ENCODE peak calls at places on chromosomes 3 and 15, in eight cellular contexts. One of them, this sample, is unnamed. For H3K36me3, the result is how much of the 10 kb centered on the place peaks cover.

GRCh38 chr3:31295150-31295765 is 237.5 kb upstream of the STT3B start:
- DNase-seq in Peyer's patch: no peak
- DNase-seq in mammary epithelial cell: no peak
- DNase-seq in psoas muscle: no peak
- DNase-seq in PC-9: no peak
- DNase-seq in neuronal stem cell: no peak
- DNase-seq in pancreas: no peak
- DNase-seq in CD8-positive, alpha-beta T cell: no peak
- DNase-seq in this sample: no peak

GRCh38 chr3:41693799-41694198 is 268.1 kb downstream of the ULK4 start:
- DNase-seq in Peyer's patch: no peak
- DNase-seq in mammary epithelial cell: no peak
- DNase-seq in psoas muscle: no peak
- DNase-seq in PC-9: no peak
- DNase-seq in neuronal stem cell: no peak
- DNase-seq in pancreas: no peak
- DNase-seq in CD8-positive, alpha-beta T cell: no peak
- DNase-seq in this sample: no peak

GRCh38 chr3:143291826-143292447 is 172.4 kb downstream of the CHST2 start:
- DNase-seq in Peyer's patch: no peak
- DNase-seq in mammary epithelial cell: no peak
- DNase-seq in psoas muscle: no peak
- DNase-seq in PC-9: no peak
- DNase-seq in neuronal stem cell: no peak
- DNase-seq in pancreas: no peak
- DNase-seq in CD8-positive, alpha-beta T cell: no peak
- DNase-seq in this sample: no peak

GRCh38 chr3:82100378-82100777 is 338.9 kb upstream of the GBE1 start:
- DNase-seq in Peyer's patch: no peak
- DNase-seq in mammary epithelial cell: peak
- DNase-seq in psoas muscle: no peak
- DNase-seq in PC-9: no peak
- DNase-seq in neuronal stem cell: peak
- DNase-seq in pancreas: no peak
- DNase-seq in CD8-positive, alpha-beta T cell: no peak
- DNase-seq in this sample: no peak

GRCh38 chr3:64342940-64343691 is 117.8 kb upstream of the PRICKLE2 start:
- DNase-seq in Peyer's patch: no peak
- DNase-seq in mammary epithelial cell: peak
- DNase-seq in psoas muscle: no peak
- DNase-seq in PC-9: peak
- DNase-seq in neuronal stem cell: no peak
- DNase-seq in pancreas: no peak
- DNase-seq in CD8-positive, alpha-beta T cell: no peak
- DNase-seq in this sample: no peak

GRCh38 chr3:42839616-42840015 is 30.4 kb downstream of the ACKR2 start:
- DNase-seq in Peyer's patch: no peak
- DNase-seq in mammary epithelial cell: peak
- DNase-seq in psoas muscle: no peak
- DNase-seq in PC-9: peak
- DNase-seq in neuronal stem cell: peak
- DNase-seq in pancreas: peak
- DNase-seq in CD8-positive, alpha-beta T cell: no peak
- DNase-seq in this sample: peak

GRCh38 chr15:90557651-90558084 is 27.9 kb downstream of the CRTC3 start:
- DNase-seq in Peyer's patch: peak
- DNase-seq in mammary epithelial cell: no peak
- DNase-seq in psoas muscle: peak
- DNase-seq in PC-9: no peak
- DNase-seq in neuronal stem cell: no peak
- DNase-seq in pancreas: peak
- DNase-seq in CD8-positive, alpha-beta T cell: no peak
- DNase-seq in this sample: no peak

GRCh38 chr15:67024998-67025368 is 40.4 kb upstream of the SMAD3 start:
- DNase-seq in Peyer's patch: no peak
- DNase-seq in mammary epithelial cell: no peak
- DNase-seq in psoas muscle: no peak
- DNase-seq in PC-9: no peak
- DNase-seq in neuronal stem cell: no peak
- DNase-seq in pancreas: no peak
- DNase-seq in CD8-positive, alpha-beta T cell: no peak
- DNase-seq in this sample: no peak

GRCh38 chr15:58423858-58424608 is 7.8 kb upstream of the LIPC start:
- DNase-seq in Peyer's patch: no peak
- DNase-seq in mammary epithelial cell: no peak
- DNase-seq in psoas muscle: no peak
- DNase-seq in PC-9: no peak
- DNase-seq in neuronal stem cell: no peak
- DNase-seq in pancreas: no peak
- DNase-seq in CD8-positive, alpha-beta T cell: no peak
- DNase-seq in this sample: no peak

GRCh38 chr3:57559526-57559925 is 3.5 kb downstream of the PDE12 start:
- DNase-seq in Peyer's patch: no peak
- DNase-seq in mammary epithelial cell: no peak
- DNase-seq in psoas muscle: no peak
- DNase-seq in PC-9: no peak
- DNase-seq in neuronal stem cell: no peak
- DNase-seq in pancreas: no peak
- DNase-seq in CD8-positive, alpha-beta T cell: no peak
- DNase-seq in this sample: no peak

GRCh38 chr3:137761099-137761562 is 3.0 kb upstream of the SOX14 start:
- DNase-seq in Peyer's patch: no peak
- DNase-seq in mammary epithelial cell: no peak
- DNase-seq in psoas muscle: no peak
- DNase-seq in PC-9: no peak
- DNase-seq in neuronal stem cell: no peak
- DNase-seq in pancreas: no peak
- DNase-seq in CD8-positive, alpha-beta T cell: no peak
- DNase-seq in this sample: no peak

GRCh38 chr3:189954733-189955665 is 165.7 kb downstream of the P3H2 start:
- DNase-seq in Peyer's patch: no peak
- DNase-seq in mammary epithelial cell: no peak
- DNase-seq in psoas muscle: no peak
- DNase-seq in PC-9: no peak
- DNase-seq in neuronal stem cell: no peak
- DNase-seq in pancreas: no peak
- DNase-seq in CD8-positive, alpha-beta T cell: no peak
- DNase-seq in this sample: no peak

GRCh38 chr3:16388850-16389411 is 123.9 kb downstream of the OXNAD1 start:
- DNase-seq in Peyer's patch: no peak
- DNase-seq in mammary epithelial cell: no peak
- DNase-seq in psoas muscle: no peak
- DNase-seq in PC-9: no peak
- DNase-seq in neuronal stem cell: no peak
- DNase-seq in pancreas: no peak
- DNase-seq in CD8-positive, alpha-beta T cell: no peak
- DNase-seq in this sample: no peak

GRCh38 chr15:63188247-63188936 is 1.0 kb upstream of the RAB8B start:
- DNase-seq in Peyer's patch: no peak
- DNase-seq in mammary epithelial cell: no peak
- DNase-seq in psoas muscle: no peak
- DNase-seq in PC-9: no peak
- DNase-seq in neuronal stem cell: no peak
- DNase-seq in pancreas: no peak
- DNase-seq in CD8-positive, alpha-beta T cell: no peak
- DNase-seq in this sample: peak

GRCh38 chr15:49458145-49458544 is 35.1 kb downstream of the FGF7 start:
- DNase-seq in Peyer's patch: no peak
- DNase-seq in mammary epithelial cell: no peak
- DNase-seq in psoas muscle: no peak
- DNase-seq in PC-9: no peak
- DNase-seq in neuronal stem cell: no peak
- DNase-seq in pancreas: no peak
- DNase-seq in CD8-positive, alpha-beta T cell: no peak
- DNase-seq in this sample: no peak

GRCh38 chr3:117548600-117548999 is 839.0 kb downstream of the TUSC7 start:
- DNase-seq in Peyer's patch: no peak
- DNase-seq in mammary epithelial cell: no peak
- DNase-seq in psoas muscle: no peak
- DNase-seq in PC-9: no peak
- DNase-seq in neuronal stem cell: no peak
- DNase-seq in pancreas: no peak
- DNase-seq in CD8-positive, alpha-beta T cell: no peak
- DNase-seq in this sample: no peak

GRCh38 chr3:170564664-170565063 is 21.2 kb downstream of the SLC7A14 start:
- DNase-seq in Peyer's patch: no peak
- DNase-seq in mammary epithelial cell: no peak
- DNase-seq in psoas muscle: no peak
- DNase-seq in PC-9: no peak
- DNase-seq in neuronal stem cell: no peak
- DNase-seq in pancreas: no peak
- DNase-seq in CD8-positive, alpha-beta T cell: no peak
- DNase-seq in this sample: no peak

GRCh38 chr3:133570139-133570936 is 3.1 kb upstream of the CDV3 start:
- DNase-seq in Peyer's patch: no peak
- DNase-seq in mammary epithelial cell: peak
- DNase-seq in psoas muscle: no peak
- DNase-seq in PC-9: peak
- DNase-seq in neuronal stem cell: no peak
- DNase-seq in pancreas: peak
- DNase-seq in CD8-positive, alpha-beta T cell: no peak
- DNase-seq in this sample: no peak

GRCh38 chr3:101824691-101825090 is 24.6 kb upstream of the NFKBIZ start:
- DNase-seq in Peyer's patch: no peak
- DNase-seq in mammary epithelial cell: no peak
- DNase-seq in psoas muscle: no peak
- DNase-seq in PC-9: no peak
- DNase-seq in neuronal stem cell: no peak
- DNase-seq in pancreas: no peak
- DNase-seq in CD8-positive, alpha-beta T cell: no peak
- DNase-seq in this sample: no peak

GRCh38 chr15:76267077-76267476 is 44.2 kb downstream of the ETFA start:
- DNase-seq in Peyer's patch: no peak
- DNase-seq in mammary epithelial cell: no peak
- DNase-seq in psoas muscle: no peak
- DNase-seq in PC-9: no peak
- DNase-seq in neuronal stem cell: no peak
- DNase-seq in pancreas: no peak
- DNase-seq in CD8-positive, alpha-beta T cell: no peak
- DNase-seq in this sample: no peak
- H3K36me3 ChIP-seq in Peyer's patch: under half
- H3K36me3 ChIP-seq in mammary epithelial cell: under half
- H3K36me3 ChIP-seq in psoas muscle: half or more
- H3K36me3 ChIP-seq in PC-9: half or more
- H3K36me3 ChIP-seq in neuronal stem cell: under half
- H3K36me3 ChIP-seq in pancreas: under half
- H3K36me3 ChIP-seq in CD8-positive, alpha-beta T cell: under half
- H3K36me3 ChIP-seq in this sample: under half

GRCh38 chr3:66401578-66402382 is 99.0 kb downstream of the LRIG1 start:
- DNase-seq in Peyer's patch: peak
- DNase-seq in mammary epithelial cell: no peak
- DNase-seq in psoas muscle: no peak
- DNase-seq in PC-9: no peak
- DNase-seq in neuronal stem cell: no peak
- DNase-seq in pancreas: peak
- DNase-seq in CD8-positive, alpha-beta T cell: no peak
- DNase-seq in this sample: no peak
- H3K36me3 ChIP-seq in Peyer's patch: under half
- H3K36me3 ChIP-seq in mammary epithelial cell: under half
- H3K36me3 ChIP-seq in psoas muscle: under half
- H3K36me3 ChIP-seq in PC-9: under half
- H3K36me3 ChIP-seq in neuronal stem cell: half or more
- H3K36me3 ChIP-seq in pancreas: under half
- H3K36me3 ChIP-seq in CD8-positive, alpha-beta T cell: under half
- H3K36me3 ChIP-seq in this sample: under half

GRCh38 chr15:59644757-59645156 is 12.6 kb downstream of the GTF2A2 start:
- DNase-seq in Peyer's patch: no peak
- DNase-seq in mammary epithelial cell: no peak
- DNase-seq in psoas muscle: no peak
- DNase-seq in PC-9: no peak
- DNase-seq in neuronal stem cell: no peak
- DNase-seq in pancreas: no peak
- DNase-seq in CD8-positive, alpha-beta T cell: no peak
- DNase-seq in this sample: no peak
- H3K36me3 ChIP-seq in Peyer's patch: under half
- H3K36me3 ChIP-seq in mammary epithelial cell: under half
- H3K36me3 ChIP-seq in psoas muscle: half or more
- H3K36me3 ChIP-seq in PC-9: under half
- H3K36me3 ChIP-seq in neuronal stem cell: under half
- H3K36me3 ChIP-seq in pancreas: under half
- H3K36me3 ChIP-seq in CD8-positive, alpha-beta T cell: under half
- H3K36me3 ChIP-seq in this sample: under half

GRCh38 chr3:13265016-13265415 is 155.1 kb downstream of the NUP210 start:
- DNase-seq in Peyer's patch: no peak
- DNase-seq in mammary epithelial cell: no peak
- DNase-seq in psoas muscle: no peak
- DNase-seq in PC-9: no peak
- DNase-seq in neuronal stem cell: no peak
- DNase-seq in pancreas: no peak
- DNase-seq in CD8-positive, alpha-beta T cell: no peak
- DNase-seq in this sample: no peak
- H3K36me3 ChIP-seq in Peyer's patch: under half
- H3K36me3 ChIP-seq in mammary epithelial cell: under half
- H3K36me3 ChIP-seq in psoas muscle: under half
- H3K36me3 ChIP-seq in PC-9: under half
- H3K36me3 ChIP-seq in neuronal stem cell: under half
- H3K36me3 ChIP-seq in pancreas: under half
- H3K36me3 ChIP-seq in CD8-positive, alpha-beta T cell: under half
- H3K36me3 ChIP-seq in this sample: under half

DNA sequence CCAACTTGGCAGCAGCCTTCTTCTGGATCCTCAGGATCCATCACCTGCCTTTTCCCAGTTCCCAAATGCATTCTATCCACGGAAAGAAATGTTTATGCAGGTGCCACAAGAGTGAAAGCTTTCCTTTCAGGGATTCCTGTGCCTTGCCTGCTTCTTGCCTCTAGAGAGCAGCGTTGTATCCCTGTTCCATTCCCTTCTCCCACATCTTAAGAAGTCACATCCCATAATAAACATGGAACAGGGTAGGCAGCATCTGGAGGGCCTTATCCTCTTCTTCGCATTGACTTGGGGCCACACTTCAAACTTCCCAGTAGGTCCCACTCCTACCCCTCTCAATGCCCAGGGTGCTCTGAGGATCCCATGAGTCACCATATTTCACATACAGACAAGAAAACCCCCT is 72.7 kb upstream of the DCLK3 start:
- DNase-seq in Peyer's patch: no peak
- DNase-seq in mammary epithelial cell: no peak
- DNase-seq in psoas muscle: no peak
- DNase-seq in PC-9: no peak
- DNase-seq in neuronal stem cell: no peak
- DNase-seq in pancreas: no peak
- DNase-seq in CD8-positive, alpha-beta T cell: no peak
- DNase-seq in this sample: no peak
- H3K36me3 ChIP-seq in Peyer's patch: under half
- H3K36me3 ChIP-seq in mammary epithelial cell: under half
- H3K36me3 ChIP-seq in psoas muscle: under half
- H3K36me3 ChIP-seq in PC-9: under half
- H3K36me3 ChIP-seq in neuronal stem cell: under half
- H3K36me3 ChIP-seq in pancreas: under half
- H3K36me3 ChIP-seq in CD8-positive, alpha-beta T cell: half or more
- H3K36me3 ChIP-seq in this sample: under half